ENCODE peak calls at places on chromosomes 6 and 20, in seven cellular contexts. Q is H1, Y is neuronal stem cell, D is mesendoderm, X is mesenchymal stem cell, E is H9, C is trophoblast cell. Z is an unnamed sample.
A peak's percentile ranks its signal among the peaks of the same experiment; 100 is the strongest.

GRCh38 chr6:6893701-6894100 is 214.1 kb upstream of the RREB1 start:
- DNase-seq in C (no peak), D (no peak), E (no peak), Y (no peak), X (no peak), Q (no peak), Z (no peak)

GRCh38 chr6:169075211-169075621 is 178.4 kb downstream of the THBS2 start:
- DNase-seq in X (no peak), Y (no peak), C (no peak), Q (no peak), D (no peak), E (no peak), Z (peak; percentile 89)

GRCh38 chr20:64156136-64156885 is 7.9 kb upstream of the MYT1 start:
- DNase-seq in X (no peak), C (no peak), Q (no peak), Y (no peak), D (no peak), E (no peak), Z (no peak)

GRCh38 chr20:957544-957943 is 41.4 kb upstream of the ANGPT4 start:
- DNase-seq in X (peak; percentile 6), D (no peak), C (no peak), Q (no peak), E (no peak), Y (no peak), Z (peak; percentile 1)

GRCh38 chr6:121998631-121999030 is 400.8 kb upstream of the HSF2 start:
- DNase-seq in Q (no peak), E (no peak), C (no peak), D (no peak), X (no peak), Y (no peak), Z (no peak)

GRCh38 chr6:154508573-154509375 is 1.7 kb downstream of the CNKSR3 start:
- DNase-seq in C (no peak), Q (no peak), E (no peak), X (peak; percentile 34), Y (no peak), D (no peak), Z (peak; percentile 56)

GRCh38 chr20:16761305-16761829 is 13.2 kb downstream of the OTOR start:
- DNase-seq in D (peak; percentile 86), Q (peak; percentile 41), C (peak; percentile 85), Y (peak; percentile 59), E (peak; percentile 70), X (peak; percentile 73), Z (peak; percentile 75)

GRCh38 chr6:14144678-14145113 is 27.1 kb downstream of the CD83 start:
- DNase-seq in D (peak; percentile 90), Y (peak; percentile 62), X (peak; percentile 72), Q (peak; percentile 76), C (peak; percentile 87), E (peak; percentile 91), Z (peak; percentile 62)

GRCh38 chr6:151475653-151476523 is 17.9 kb upstream of the CCDC170 start:
- DNase-seq in Q (peak; percentile 29), D (peak; percentile 80), C (peak; percentile 85), X (peak; percentile 52), E (peak; percentile 76), Y (no peak), Z (peak; percentile 59)

GRCh38 chr20:43825635-43826034 is 89.0 kb upstream of the TOX2 start:
- DNase-seq in E (no peak), Q (no peak), X (no peak), D (no peak), C (no peak), Y (no peak), Z (no peak)

GRCh38 chr6:101417899-101418298 is 24.4 kb downstream of the GRIK2 start:
- DNase-seq in C (no peak), Q (no peak), E (no peak), Y (no peak), D (no peak), X (no peak), Z (no peak)

GRCh38 chr20:4507288-4507719 is 214.4 kb upstream of the PRND start:
- DNase-seq in Q (no peak), C (peak; percentile 69), X (peak; percentile 70), Y (no peak), D (no peak), E (no peak), Z (peak; percentile 95)

GRCh38 chr6:27592107-27592480 is 119.2 kb upstream of the ZNF184 start:
- DNase-seq in X (no peak), D (peak; percentile 67), Y (no peak), E (no peak), C (no peak), Q (no peak), Z (no peak)

GRCh38 chr6:80733645-80734044 is 627.2 kb downstream of the BCKDHB start:
- DNase-seq in X (no peak), C (peak; percentile 50), Q (no peak), Y (no peak), E (no peak), D (no peak), Z (no peak)

GRCh38 chr20:7392551-7392950 is 547.7 kb downstream of the HAO1 start:
- DNase-seq in X (no peak), C (no peak), E (no peak), Y (peak; percentile 6), D (no peak), Q (no peak), Z (no peak)

GRCh38 chr20:16824664-16825063 is 76.5 kb downstream of the OTOR start:
- DNase-seq in C (no peak), X (no peak), D (no peak), Y (no peak), Q (no peak), E (no peak), Z (no peak)

GRCh38 chr20:32064667-32065066 is 12.6 kb downstream of the HCK start:
- DNase-seq in E (no peak), Y (no peak), X (no peak), Q (no peak), C (no peak), D (no peak), Z (no peak)

GRCh38 chr6:96789871-96790270 is 47.4 kb downstream of the GPR63 start:
- DNase-seq in D (no peak), Q (no peak), X (no peak), E (no peak), C (no peak), Y (no peak), Z (no peak)

GRCh38 chr6:40398810-40399477 is 188.2 kb downstream of the LRFN2 start:
- DNase-seq in C (no peak), Y (no peak), D (peak; percentile 86), E (peak; percentile 71), Q (no peak), X (no peak), Z (no peak)

GRCh38 chr20:4180355-4180754 is 165.0 kb upstream of the RNF24 start:
- DNase-seq in Y (no peak), Q (no peak), X (no peak), E (no peak), D (no peak), C (no peak), Z (no peak)

GRCh38 chr6:16683524-16684194 is 77.6 kb downstream of the ATXN1 start:
- DNase-seq in X (peak; percentile 76), C (peak; percentile 53), Q (no peak), D (no peak), Y (no peak), E (no peak), Z (peak; percentile 56)

GRCh38 chr6:144931172-144932035 is 646.3 kb downstream of the UTRN start:
- DNase-seq in C (peak; percentile 54), Q (no peak), Y (no peak), D (peak; percentile 45), E (peak; percentile 39), X (peak; percentile 37), Z (peak; percentile 36)

GRCh38 chr6:144932621-144933020 is 647.5 kb downstream of the UTRN start:
- DNase-seq in Y (no peak), C (no peak), Q (no peak), X (no peak), E (no peak), D (no peak), Z (no peak)

GRCh38 chr6:144928847-144929246 is 643.7 kb downstream of the UTRN start:
- DNase-seq in Q (no peak), X (no peak), C (no peak), E (no peak), Y (no peak), D (no peak), Z (no peak)

GRCh38 chr6:144935181-144935580 is 650.0 kb downstream of the UTRN start:
- DNase-seq in Y (no peak), C (no peak), Q (no peak), X (no peak), D (no peak), E (no peak), Z (no peak)

GRCh38 chr6:144929262-144929661 is 644.1 kb downstream of the UTRN start:
- DNase-seq in C (no peak), D (no peak), X (no peak), Q (no peak), Y (no peak), E (no peak), Z (no peak)
- H3K23ac ChIP-seq in C (no peak overlapping the region), D (no peak overlapping the region), X (no peak overlapping the region), Q (no peak overlapping the region), Y (no peak overlapping the region), E (no peak overlapping the region), Z (no peak overlapping the region)

DNA sequence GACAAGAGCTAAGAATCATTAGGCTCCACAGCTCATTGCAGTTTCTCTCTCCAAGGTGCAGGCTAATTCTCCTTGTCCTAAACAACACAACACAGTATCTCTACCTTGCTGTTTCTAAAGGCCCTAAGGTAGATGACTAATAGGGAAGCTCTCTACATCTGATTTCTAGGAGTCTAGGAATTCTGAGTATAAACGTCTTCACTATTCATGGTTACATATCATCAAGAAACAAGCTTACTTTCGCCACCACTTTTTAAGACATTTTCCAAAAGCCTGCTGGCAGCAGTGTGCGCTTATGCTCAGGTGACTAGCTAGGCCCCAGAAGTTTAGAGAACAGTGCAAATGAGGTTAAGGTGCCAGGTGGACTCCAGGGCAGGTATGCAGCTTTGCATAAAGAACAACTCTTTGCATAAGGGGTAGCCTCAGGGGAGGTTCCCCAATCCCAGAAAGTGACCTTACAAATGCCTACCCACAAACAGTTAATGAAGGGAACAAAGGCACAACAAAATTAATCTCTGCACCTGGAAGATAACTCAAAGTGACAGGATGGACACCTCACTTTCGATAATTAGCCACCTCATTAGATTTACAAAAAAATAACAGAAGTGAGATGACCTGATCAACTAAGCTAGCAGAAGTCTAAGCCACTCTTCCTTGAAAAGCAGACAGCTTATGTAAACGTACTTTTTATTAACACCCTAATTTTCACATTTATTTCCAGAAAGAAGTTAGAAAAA is 20.1 kb downstream of the B4GALT5 start:
- DNase-seq in D (no peak), X (no peak), E (no peak), Y (no peak), Q (no peak), C (peak; percentile 90), Z (no peak)
- H3K23ac ChIP-seq in D (no peak overlapping the region), X (no peak overlapping the region), E (no peak overlapping the region), Y (no peak overlapping the region), Q (no peak overlapping the region), C (no peak overlapping the region), Z (no peak overlapping the region)

GRCh38 chr6:139446104-139446715 is 71.8 kb upstream of the CITED2 start:
- DNase-seq in Y (no peak), X (no peak), D (no peak), C (no peak), Q (no peak), E (no peak), Z (no peak)
- H3K23ac ChIP-seq in Y (no peak overlapping the region), X (no peak overlapping the region), D (no peak overlapping the region), C (no peak overlapping the region), Q (no peak overlapping the region), E (no peak overlapping the region), Z (no peak overlapping the region)

DNA sequence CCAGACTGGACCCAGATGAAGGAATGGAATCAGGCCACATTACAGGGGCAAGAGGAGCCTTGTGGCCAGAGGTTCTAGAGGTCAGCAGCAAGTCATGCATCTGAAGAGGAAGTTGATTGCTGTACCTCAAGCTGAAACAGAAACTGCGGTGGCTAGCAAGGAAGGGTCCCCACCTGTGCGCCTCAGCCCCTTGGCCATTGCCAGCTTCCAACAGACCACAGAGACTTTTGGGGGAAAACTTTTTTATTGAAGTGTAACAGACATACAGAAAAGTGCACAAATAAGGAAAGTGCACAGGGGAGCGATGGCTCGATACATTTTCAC is 26.8 kb upstream of the SLC9A8 start:
- DNase-seq in X (no peak), D (no peak), Y (no peak), Q (no peak), E (no peak), C (no peak), Z (no peak)
- H3K23ac ChIP-seq in X (no peak overlapping the region), D (peak overlapping the region; percentile 9), Y (no peak overlapping the region), Q (no peak overlapping the region), E (no peak overlapping the region), C (no peak overlapping the region), Z (no peak overlapping the region)